ENCODE peak calls at places on chromosomes 1 and 21, in seven cellular contexts. F, P, Y, E, M, L and O are unnamed samples. For H3K4me1, the result is how much of the 10 kb centered on the place peaks cover.

GRCh38 chr1:109677459-109677858 is 9.6 kb downstream of the GSTM2 start:
- DNase-seq in E (no peak), L (no peak), M (no peak), Y (no peak), F (no peak), P (no peak), O (no peak)

GRCh38 chr1:14440731-14441130 is 157.8 kb upstream of the KAZN start:
- DNase-seq in F (no peak), Y (no peak), P (no peak), M (no peak), L (no peak), E (no peak), O (no peak)

GRCh38 chr1:64183985-64184440 is 19.4 kb upstream of the UBE2U start:
- DNase-seq in E (no peak), F (no peak), P (no peak), Y (no peak), M (no peak), L (no peak), O (no peak)

GRCh38 chr1:72284084-72284397 is 1.7 kb upstream of the NEGR1 start:
- DNase-seq in P (no peak), M (no peak), F (no peak), Y (no peak), L (no peak), E (no peak), O (no peak)

GRCh38 chr1:167529829-167530474 is 11.6 kb upstream of the CD247 start:
- DNase-seq in Y (no peak), E (no peak), P (no peak), F (no peak), M (no peak), L (no peak), O (no peak)

GRCh38 chr1:117599286-117599685 is 6.6 kb upstream of the TENT5C start:
- DNase-seq in E (no peak), M (no peak), Y (no peak), L (no peak), F (no peak), P (no peak), O (no peak)

GRCh38 chr1:150973826-150974579 is 632 bp downstream of the CERS2 start:
- DNase-seq in M (peak), P (peak), L (no peak), F (no peak), Y (peak), E (peak), O (peak)

GRCh38 chr1:172905452-172905851 is 145.3 kb downstream of the TNFSF18 start:
- DNase-seq in F (no peak), E (no peak), Y (no peak), M (no peak), L (no peak), P (no peak), O (no peak)

GRCh38 chr1:235054466-235054865 is 74.2 kb downstream of the TOMM20 start:
- DNase-seq in P (no peak), F (no peak), E (peak), L (no peak), M (no peak), Y (no peak), O (no peak)

GRCh38 chr1:218743861-218744505 is 398.8 kb downstream of the TGFB2 start:
- DNase-seq in L (no peak), E (no peak), M (no peak), F (no peak), Y (no peak), P (no peak), O (no peak)

GRCh38 chr21:17819878-17820232 is 699 bp upstream of the C21orf91 start:
- DNase-seq in M (peak), F (no peak), Y (no peak), P (no peak), L (no peak), E (no peak), O (no peak)

GRCh38 chr1:203450541-203451149 is 25.0 kb upstream of the PRELP start:
- DNase-seq in Y (no peak), L (no peak), M (no peak), F (no peak), P (no peak), E (no peak), O (no peak)

GRCh38 chr21:45209046-45209445 is 78.6 kb downstream of the POFUT2 start:
- DNase-seq in Y (no peak), P (no peak), M (no peak), L (no peak), F (no peak), E (no peak), O (no peak)

GRCh38 chr1:233606813-233607212 is 7.1 kb upstream of the KCNK1 start:
- DNase-seq in Y (no peak), F (no peak), P (no peak), L (no peak), M (no peak), E (no peak), O (no peak)

GRCh38 chr1:96918406-96918805 is 196.8 kb downstream of the PTBP2 start:
- DNase-seq in F (no peak), E (no peak), L (no peak), M (no peak), Y (no peak), P (no peak), O (no peak)

GRCh38 chr1:89069955-89070354 is 4.9 kb upstream of the GBP1 start:
- DNase-seq in E (no peak), L (no peak), M (no peak), P (peak), F (no peak), Y (no peak), O (no peak)

GRCh38 chr1:187655163-187655562 is 826.4 kb downstream of the PLA2G4A start:
- DNase-seq in P (no peak), F (no peak), Y (no peak), M (no peak), L (no peak), E (no peak), O (no peak)

GRCh38 chr1:171754971-171755370 is 13.1 kb upstream of the VAMP4 start:
- DNase-seq in Y (no peak), M (no peak), E (no peak), F (no peak), L (no peak), P (no peak), O (no peak)

GRCh38 chr1:163069142-163069541 is at the start of gene RGS4:
- DNase-seq in L (peak), M (no peak), E (peak), P (no peak), Y (peak), F (no peak), O (peak)

GRCh38 chr1:27633298-27633610 is 1.7 kb downstream of the FGR start:
- DNase-seq in E (no peak), L (no peak), M (no peak), Y (no peak), P (no peak), F (no peak), O (no peak)
- H3K4me1 ChIP-seq in E (under half), L (under half), M (under half), Y (under half), P (half or more), F (under half), O (half or more)

GRCh38 chr1:40045182-40045581 is 4.7 kb downstream of the CAP1 start:
- DNase-seq in E (no peak), Y (no peak), P (no peak), M (no peak), F (no peak), L (no peak), O (no peak)

GRCh38 chr1:40049745-40050144 is 9.2 kb downstream of the CAP1 start:
- DNase-seq in Y (no peak), M (no peak), P (no peak), F (no peak), E (no peak), L (no peak), O (no peak)

GRCh38 chr1:40050863-40051262 is 10.3 kb downstream of the CAP1 start:
- DNase-seq in L (no peak), E (no peak), Y (no peak), F (no peak), P (no peak), M (no peak), O (no peak)

GRCh38 chr1:40045766-40046165 is 5.2 kb downstream of the CAP1 start:
- DNase-seq in M (no peak), L (no peak), P (no peak), E (no peak), Y (no peak), F (no peak), O (no peak)

DNA sequence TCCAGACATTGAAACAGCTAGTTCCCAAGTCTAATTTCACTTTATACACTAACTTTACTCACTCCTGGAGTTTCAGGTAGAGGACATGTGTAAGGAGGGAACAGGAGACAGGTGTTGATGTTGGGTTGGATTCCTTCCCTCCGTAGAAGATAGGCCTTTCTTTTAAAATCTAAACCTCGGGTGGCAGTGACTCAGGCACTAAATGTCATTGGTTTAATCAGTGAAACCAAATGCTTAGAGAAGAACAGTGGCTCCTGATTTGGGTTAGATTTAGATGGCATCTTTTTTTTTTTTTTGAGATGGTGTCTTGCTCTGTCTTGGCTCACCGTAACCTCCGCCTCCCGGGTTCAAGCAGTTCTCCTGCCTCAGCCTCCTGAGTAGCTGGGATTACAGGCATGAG is 7.2 kb downstream of the CAP1 start:
- DNase-seq in P (no peak), L (no peak), M (no peak), Y (no peak), F (no peak), E (no peak), O (no peak)
- H3K4me1 ChIP-seq in P (half or more), L (under half), M (under half), Y (under half), F (under half), E (under half), O (half or more)

GRCh38 chr1:230191079-230191478 is 124.0 kb downstream of the GALNT2 start:
- DNase-seq in L (peak), F (no peak), E (no peak), P (no peak), Y (peak), M (no peak), O (peak)

GRCh38 chr1:230186874-230187273 is 119.8 kb downstream of the GALNT2 start:
- DNase-seq in L (no peak), P (peak), M (no peak), E (no peak), F (no peak), Y (no peak), O (no peak)

GRCh38 chr1:230189276-230190183 is 122.5 kb downstream of the GALNT2 start:
- DNase-seq in L (no peak), F (no peak), E (no peak), M (no peak), P (no peak), Y (no peak), O (no peak)

GRCh38 chr1:230187290-230187689 is 120.3 kb downstream of the GALNT2 start:
- DNase-seq in E (no peak), L (no peak), P (no peak), F (no peak), M (no peak), Y (no peak), O (no peak)

GRCh38 chr1:230188826-230189225 is 121.8 kb downstream of the GALNT2 start:
- DNase-seq in E (no peak), F (no peak), L (no peak), M (no peak), Y (no peak), P (no peak), O (no peak)
- H3K4me1 ChIP-seq in E (under half), F (under half), L (under half), M (under half), Y (under half), P (under half), O (half or more)

GRCh38 chr1:10962483-10962882 is 50.0 kb upstream of the TARDBP start:
- DNase-seq in M (peak), F (no peak), Y (no peak), E (no peak), L (no peak), P (no peak), O (peak)
- H3K4me1 ChIP-seq in M (under half), F (under half), Y (under half), E (under half), L (under half), P (under half), O (under half)

GRCh38 chr1:16144325-16145029 is 11.4 kb downstream of the EPHA2 start:
- DNase-seq in L (no peak), M (no peak), Y (no peak), P (no peak), F (peak), E (no peak), O (no peak)
- H3K4me1 ChIP-seq in L (half or more), M (under half), Y (under half), P (under half), F (half or more), E (half or more), O (half or more)

GRCh38 chr1:30740251-30740951 is 17.0 kb upstream of the MATN1 start:
- DNase-seq in E (peak), P (no peak), M (no peak), F (no peak), Y (no peak), L (no peak), O (no peak)
- H3K4me1 ChIP-seq in E (under half), P (half or more), M (under half), F (under half), Y (under half), L (under half), O (under half)

DNA sequence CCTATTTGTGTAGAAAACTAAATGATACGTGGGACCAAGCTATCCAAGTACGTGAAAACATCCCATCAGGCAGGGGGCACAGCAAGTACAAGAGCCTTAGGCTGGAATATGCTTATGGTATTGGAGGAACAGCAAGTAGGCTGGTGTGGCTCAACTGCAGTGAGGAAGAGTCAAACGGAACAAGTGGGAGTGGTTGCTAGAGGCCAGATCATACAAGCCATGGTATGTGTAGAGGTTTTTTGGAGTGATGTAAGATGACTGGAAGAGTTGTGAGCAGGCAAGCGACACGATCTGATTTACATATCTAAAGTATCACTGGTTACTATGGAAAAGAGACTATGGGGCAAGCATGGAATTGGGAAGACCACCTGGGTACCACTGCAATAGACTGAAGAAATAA is 27.8 kb downstream of the ELK4 start:
- DNase-seq in Y (no peak), L (no peak), F (no peak), P (no peak), M (no peak), E (no peak), O (no peak)
- H3K4me1 ChIP-seq in Y (under half), L (under half), F (under half), P (under half), M (under half), E (under half), O (under half)

DNA sequence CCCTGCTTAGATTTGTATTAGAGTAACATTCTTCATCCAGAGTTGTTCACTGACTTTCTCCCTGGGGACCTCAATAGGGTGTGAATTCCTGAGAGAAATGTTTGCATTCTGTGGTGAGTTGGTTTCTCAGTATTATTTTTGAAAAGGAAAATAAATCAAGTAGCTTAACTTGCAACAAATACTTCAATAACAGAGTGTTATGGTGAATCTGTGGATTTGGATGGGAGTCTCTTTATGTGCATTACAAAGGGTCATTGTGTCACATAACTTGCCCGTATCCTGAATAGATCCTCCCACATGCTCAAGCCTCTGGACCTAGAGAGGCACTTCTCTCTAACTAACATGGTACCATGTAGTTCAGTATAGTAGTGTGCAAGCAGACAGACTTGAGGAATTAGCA is 68.4 kb upstream of the IPO9 start:
- DNase-seq in L (no peak), F (no peak), P (no peak), Y (no peak), E (no peak), M (no peak), O (no peak)
- H3K4me1 ChIP-seq in L (under half), F (under half), P (under half), Y (under half), E (under half), M (under half), O (half or more)